ENCODE peak calls at places on chromosomes 11 and 22, in four cellular contexts. One of them, this sample, is unnamed.

GRCh38 chr22:36757608-36758220 is 18.2 kb downstream of the IFT27 start:
- DNase-seq in PC-3: peak; percentile 65
- DNase-seq in iPS-NIHi11: peak; percentile 86
- DNase-seq in spleen: peak; percentile 94
- DNase-seq in this sample: peak; percentile 95

GRCh38 chr22:10961043-10961860 is 4566.7 kb upstream of the OR11H1 start:
- DNase-seq in iPS-NIHi11: no peak
- DNase-seq in PC-3: no peak
- DNase-seq in spleen: peak; percentile 78
- DNase-seq in this sample: no peak

GRCh38 chr22:25083414-25084166 is 116.1 kb upstream of the CRYBB3 start:
- DNase-seq in iPS-NIHi11: peak; percentile 57
- DNase-seq in PC-3: no peak
- DNase-seq in spleen: no peak
- DNase-seq in this sample: no peak

GRCh38 chr11:94504689-94505293 is 7.5 kb upstream of the C11orf97 start:
- DNase-seq in PC-3: peak; percentile 90
- DNase-seq in iPS-NIHi11: peak; percentile 34
- DNase-seq in spleen: no peak
- DNase-seq in this sample: peak; percentile 86

GRCh38 chr22:41197808-41198585 is 7.1 kb upstream of the L3MBTL2 start:
- DNase-seq in PC-3: peak; percentile 27
- DNase-seq in spleen: no peak
- DNase-seq in iPS-NIHi11: no peak
- DNase-seq in this sample: peak; percentile 81

GRCh38 chr11:118410055-118410745 is 8.8 kb downstream of the ATP5MG start:
- DNase-seq in spleen: no peak
- DNase-seq in PC-3: no peak
- DNase-seq in iPS-NIHi11: no peak
- DNase-seq in this sample: no peak

GRCh38 chr22:33380789-33381530 is 322.8 kb upstream of the SYN3 start:
- DNase-seq in iPS-NIHi11: no peak
- DNase-seq in PC-3: peak; percentile 29
- DNase-seq in spleen: no peak
- DNase-seq in this sample: peak; percentile 54

GRCh38 chr22:17980638-17981051 is 43.7 kb downstream of the MICAL3 start:
- DNase-seq in PC-3: no peak
- DNase-seq in iPS-NIHi11: no peak
- DNase-seq in spleen: peak; percentile 88
- DNase-seq in this sample: no peak

GRCh38 chr11:33987975-33988580 is 63.5 kb upstream of the CAPRIN1 start:
- DNase-seq in iPS-NIHi11: peak; percentile 70
- DNase-seq in spleen: peak; percentile 88
- DNase-seq in PC-3: peak; percentile 76
- DNase-seq in this sample: peak; percentile 94

GRCh38 chr11:64791781-64792291 is 11.2 kb downstream of the MAP4K2 start:
- DNase-seq in iPS-NIHi11: no peak
- DNase-seq in PC-3: no peak
- DNase-seq in spleen: peak; percentile 66
- DNase-seq in this sample: no peak

GRCh38 chr22:23216331-23217170 is 36.2 kb downstream of the BCR start:
- DNase-seq in iPS-NIHi11: no peak
- DNase-seq in spleen: peak; percentile 77
- DNase-seq in PC-3: no peak
- DNase-seq in this sample: no peak

GRCh38 chr11:110317516-110317932 is 21.1 kb upstream of the RDX start:
- DNase-seq in spleen: no peak
- DNase-seq in PC-3: peak; percentile 51
- DNase-seq in iPS-NIHi11: no peak
- DNase-seq in this sample: no peak

GRCh38 chr11:125348141-125348651 is 147.9 kb downstream of the FEZ1 start:
- DNase-seq in PC-3: no peak
- DNase-seq in iPS-NIHi11: no peak
- DNase-seq in spleen: peak; percentile 67
- DNase-seq in this sample: no peak

GRCh38 chr11:15707971-15708370 is 593.2 kb downstream of the INSC start:
- DNase-seq in PC-3: peak; percentile 9
- DNase-seq in iPS-NIHi11: peak; percentile 36
- DNase-seq in spleen: no peak
- DNase-seq in this sample: no peak

GRCh38 chr22:50525991-50526848 is 822 bp upstream of the SCO2 start:
- DNase-seq in spleen: peak; percentile 98
- DNase-seq in iPS-NIHi11: peak; percentile 85
- DNase-seq in PC-3: peak; percentile 54
- DNase-seq in this sample: peak; percentile 98

GRCh38 chr11:76695133-76695532 is 24.6 kb upstream of the LRRC32 start:
- DNase-seq in PC-3: no peak
- DNase-seq in spleen: no peak
- DNase-seq in iPS-NIHi11: no peak
- DNase-seq in this sample: peak; percentile 44